ENCODE peak calls at places on chromosomes 5 and 9, in nine cellular contexts. J is NCI-H1092 treated with DMSO at 0.1 percent for 48 hours; K is HEK293T; F is psoas muscle; W is HS-5; G is stimulated activated CD4-positive, alpha-beta T cell treated with anti-CD3 and anti-CD28 coated beads, Interleukin-1b, Interleukin-23, amount 100 ng/mL, for 48 hours; M is AG09309; O is upper lobe of left lung; I is lower lobe of right lung. L is an unnamed sample.

GRCh38 chr5:107294151-107294550 is 376.6 kb downstream of the EFNA5 start:
- DNase-seq in W (no peak), M (no peak), I (no peak), G (no peak), F (no peak), J (no peak), K (no peak), O (no peak), L (no peak)

GRCh38 chr9:88653926-88654325 is 118.9 kb downstream of the NXNL2 start:
- DNase-seq in G (no peak), O (no peak), F (no peak), W (peak; percentile 24), M (no peak), J (no peak), K (no peak), I (no peak), L (no peak)

GRCh38 chr5:148972958-148973357 is 89.9 kb downstream of the SH3TC2 start:
- DNase-seq in K (no peak), W (peak; percentile 87), G (no peak), M (peak; percentile 54), F (peak; percentile 36), J (no peak), O (no peak), I (no peak), L (no peak)

GRCh38 chr5:122312670-122312988 is 592 bp downstream of the SNCAIP start:
- DNase-seq in M (no peak), J (peak; percentile 64), K (peak; percentile 20), O (peak; percentile 65), W (peak; percentile 11), I (no peak), G (no peak), F (peak; percentile 15), L (peak; percentile 30)

GRCh38 chr5:179379321-179379890 is 34.1 kb upstream of the ADAMTS2 start:
- DNase-seq in M (no peak), J (no peak), W (no peak), G (no peak), F (no peak), O (no peak), I (no peak), K (no peak), L (no peak)

GRCh38 chr9:76921161-76921560 is 15.2 kb upstream of the PRUNE2 start:
- DNase-seq in J (no peak), K (no peak), M (no peak), I (no peak), G (no peak), W (no peak), F (no peak), O (no peak), L (no peak)

GRCh38 chr5:14561741-14562140 is 19.9 kb upstream of the OTULINL start:
- DNase-seq in G (no peak), F (no peak), O (no peak), I (no peak), J (no peak), W (no peak), M (no peak), K (no peak), L (no peak)

GRCh38 chr9:79570449-79571308 is 1.1 kb upstream of the TLE4 start:
- DNase-seq in O (peak; percentile 89), G (peak; percentile 50), W (no peak), K (peak; percentile 88), F (peak; percentile 28), M (no peak), I (peak; percentile 55), J (no peak), L (peak; percentile 96)

GRCh38 chr5:115888027-115888426 is 46.3 kb downstream of the AP3S1 start:
- DNase-seq in F (no peak), W (no peak), K (no peak), G (no peak), J (no peak), M (peak; percentile 7), O (no peak), I (no peak), L (no peak)

GRCh38 chr5:132684922-132685720 is 11.3 kb downstream of the IL4 start:
- DNase-seq in K (no peak), J (no peak), F (no peak), G (peak; percentile 35), M (no peak), W (no peak), O (no peak), I (no peak), L (no peak)

GRCh38 chr5:6632324-6632930 is 417 bp downstream of the NSUN2 start:
- DNase-seq in M (no peak), J (no peak), W (no peak), F (no peak), I (no peak), O (peak; percentile 93), G (no peak), K (peak; percentile 42), L (no peak)

GRCh38 chr5:171484460-171484899 is 65.0 kb downstream of the FGF18 start:
- DNase-seq in F (peak; percentile 41), W (no peak), M (no peak), K (peak; percentile 73), J (no peak), G (peak; percentile 35), I (no peak), O (no peak), L (no peak)

GRCh38 chr5:137167187-137167586 is 331.9 kb downstream of the SPOCK1 start:
- DNase-seq in I (no peak), K (no peak), O (no peak), W (no peak), M (no peak), J (no peak), F (no peak), G (no peak), L (no peak)

GRCh38 chr9:6788175-6789016 is 30.6 kb downstream of the KDM4C start:
- DNase-seq in M (no peak), I (no peak), W (peak; percentile 39), G (no peak), F (no peak), J (no peak), K (no peak), O (no peak), L (no peak)

GRCh38 chr9:101421653-101422065 is 13.9 kb downstream of the ALDOB start:
- DNase-seq in I (peak; percentile 44), O (no peak), F (no peak), M (no peak), J (no peak), G (no peak), W (no peak), K (no peak), L (no peak)

GRCh38 chr9:107394264-107394663 is 95.3 kb downstream of the KLF4 start:
- DNase-seq in J (no peak), K (no peak), I (no peak), G (no peak), M (no peak), O (no peak), F (no peak), W (no peak), L (no peak)

GRCh38 chr5:56168066-56168478 is 65.1 kb downstream of the ANKRD55 start:
- DNase-seq in K (no peak), I (no peak), O (no peak), W (no peak), G (no peak), M (peak; percentile 65), F (no peak), J (no peak), L (no peak)

GRCh38 chr5:126358525-126358924 is 64.7 kb upstream of the GRAMD2B start:
- DNase-seq in G (no peak), K (no peak), W (no peak), J (no peak), M (no peak), F (no peak), I (no peak), O (no peak), L (no peak)

L was measured in neuronal stem cell.